ENCODE peak calls at places on chromosomes 16 and 17, in six cellular contexts. W is adrenal gland, H is fibroblast of lung, C is neuronal stem cell, A is uterus, V is prostate gland. L is an unnamed sample.

GRCh38 chr16:69338557-69339288 is 641 bp downstream of the COG8 start:
- DNase-seq in W (peak; percentile 79), A (no peak), V (no peak), C (no peak), H (no peak), L (no peak)

GRCh38 chr16:87635541-87636049 is 33.3 kb downstream of the JPH3 start:
- DNase-seq in A (peak; percentile 42), V (peak; percentile 13), C (peak; percentile 32), W (peak; percentile 73), H (peak; percentile 18), L (no peak)

GRCh38 chr17:51580869-51581268 is 320.5 kb downstream of the UTP18 start:
- DNase-seq in H (no peak), C (no peak), V (no peak), A (no peak), W (no peak), L (no peak)

GRCh38 chr17:59846391-59847165 is 46.2 kb downstream of the TUBD1 start:
- DNase-seq in V (peak; percentile 56), W (peak; percentile 74), H (peak; percentile 92), C (no peak), A (peak; percentile 69), L (no peak)

GRCh38 chr17:37117743-37118142 is 169.0 kb downstream of the AATF start:
- DNase-seq in H (no peak), A (no peak), C (no peak), V (no peak), W (no peak), L (no peak)

GRCh38 chr17:50049636-50050035 is 6.3 kb upstream of the ITGA3 start:
- DNase-seq in V (no peak), W (no peak), H (no peak), C (no peak), A (no peak), L (no peak)

GRCh38 chr16:89194340-89195311 is 5.7 kb downstream of the SLC22A31 start:
- DNase-seq in V (no peak), A (no peak), W (no peak), H (no peak), C (no peak), L (no peak)

GRCh38 chr16:54783226-54783625 is 147.4 kb upstream of the IRX5 start:
- DNase-seq in A (no peak), V (no peak), C (no peak), W (no peak), H (no peak), L (no peak)

GRCh38 chr16:67641779-67642708 is 2.9 kb upstream of the CARMIL2 start:
- DNase-seq in H (peak; percentile 34), W (peak; percentile 81), V (peak; percentile 67), A (no peak), C (no peak), L (no peak)

GRCh38 chr17:49935526-49936210 is 33.3 kb upstream of the DLX4 start:
- DNase-seq in W (no peak), V (no peak), A (no peak), H (no peak), C (no peak), L (no peak)

GRCh38 chr17:57114085-57114673 is 29.1 kb downstream of the AKAP1 start:
- DNase-seq in C (peak; percentile 51), A (peak; percentile 56), V (no peak), W (peak; percentile 29), H (no peak), L (no peak)

GRCh38 chr16:73743665-73744496 is 552.7 kb upstream of the PSMD7 start:
- DNase-seq in W (no peak), H (no peak), C (no peak), V (no peak), A (no peak), L (no peak)

GRCh38 chr16:50666658-50667496 is 14.2 kb downstream of the SNX20 start:
- DNase-seq in A (no peak), C (no peak), W (no peak), V (no peak), H (no peak), L (no peak)

GRCh38 chr17:79620207-79621038 is 9.6 kb upstream of the RBFOX3 start:
- DNase-seq in A (peak; percentile 6), W (peak; percentile 5), V (no peak), H (no peak), C (no peak), L (no peak)

GRCh38 chr16:50816901-50817555 is 75.1 kb downstream of the CYLD start:
- DNase-seq in A (no peak), W (no peak), C (no peak), H (no peak), V (no peak), L (no peak)

GRCh38 chr17:82823004-82823403 is 16.8 kb downstream of the ZNF750 start:
- DNase-seq in C (no peak), V (no peak), W (no peak), H (no peak), A (no peak), L (no peak)

GRCh38 chr17:46821482-46822387 is 3.2 kb upstream of the WNT3 start:
- DNase-seq in A (no peak), H (no peak), C (no peak), V (no peak), W (no peak), L (no peak)

GRCh38 chr17:39791296-39791992 is 53.7 kb downstream of the GRB7 start:
- DNase-seq in C (peak; percentile 35), A (no peak), H (no peak), V (no peak), W (no peak), L (no peak)

GRCh38 chr17:2395258-2396170 is 5.3 kb downstream of the MNT start:
- DNase-seq in V (peak; percentile 65), W (peak; percentile 64), A (no peak), C (no peak), H (peak; percentile 36), L (no peak)

GRCh38 chr17:80678621-80679020 is 134.0 kb downstream of the RPTOR start:
- DNase-seq in H (peak; percentile 91), A (no peak), V (no peak), W (no peak), C (no peak), L (no peak)

GRCh38 chr17:81137248-81137647 is 28.1 kb upstream of the PVALEF start:
- DNase-seq in C (no peak), V (no peak), H (no peak), W (no peak), A (no peak), L (no peak)

GRCh38 chr16:11487289-11487688 is 99.4 kb downstream of the LITAF start:
- DNase-seq in W (no peak), V (no peak), C (no peak), A (no peak), H (no peak), L (no peak)

GRCh38 chr17:83185023-83186002 is 105.9 kb downstream of the METRNL start:
- DNase-seq in H (no peak), W (no peak), C (no peak), V (no peak), A (no peak), L (no peak)

GRCh38 chr16:71808593-71809449 is at the start of gene AP1G1:
- DNase-seq in A (peak; percentile 92), V (peak; percentile 98), C (peak; percentile 95), W (peak; percentile 98), H (peak; percentile 100), L (peak; percentile 88)

GRCh38 chr16:51553314-51553713 is 402.2 kb upstream of the SALL1 start:
- DNase-seq in W (no peak), C (no peak), H (no peak), V (no peak), A (no peak), L (no peak)

GRCh38 chr17:2213291-2213960 is 90.2 kb downstream of the SMG6 start:
- DNase-seq in H (peak; percentile 79), A (no peak), W (no peak), V (no peak), C (no peak), L (no peak)

GRCh38 chr16:13935408-13935807 is 15.5 kb downstream of the ERCC4 start:
- DNase-seq in A (no peak), C (peak; percentile 27), H (no peak), W (no peak), V (no peak), L (no peak)

GRCh38 chr17:61454095-61454931 is 2.1 kb downstream of the TBX4 start:
- DNase-seq in H (no peak), V (no peak), A (no peak), W (no peak), C (no peak), L (no peak)

GRCh38 chr17:47120521-47121095 is 68.5 kb downstream of the CDC27 start:
- DNase-seq in V (no peak), W (no peak), H (peak; percentile 64), A (no peak), C (no peak), L (no peak)

GRCh38 chr16:15825750-15826305 is 31.0 kb downstream of the MYH11 start:
- DNase-seq in V (no peak), A (no peak), H (no peak), W (no peak), C (no peak), L (no peak)

GRCh38 chr16:15827299-15827698 is 29.5 kb downstream of the MYH11 start:
- DNase-seq in V (no peak), H (no peak), W (no peak), C (no peak), A (no peak), L (no peak)

GRCh38 chr16:15830832-15831451 is 25.9 kb downstream of the MYH11 start:
- DNase-seq in C (no peak), W (no peak), A (no peak), H (no peak), V (no peak), L (no peak)

GRCh38 chr16:15829460-15829859 is 27.4 kb downstream of the MYH11 start:
- DNase-seq in H (peak; percentile 45), C (no peak), A (peak; percentile 84), V (peak; percentile 27), W (peak; percentile 38), L (peak; percentile 62)

GRCh38 chr16:15827709-15828343 is 29.0 kb downstream of the MYH11 start:
- DNase-seq in H (no peak), V (no peak), C (no peak), W (no peak), A (no peak), L (no peak)
- H3K36me3 ChIP-seq in H (no peaks in the 10 kb centered on the region), V (no peaks in the 10 kb centered on the region), C (no peaks in the 10 kb centered on the region), W (no peaks in the 10 kb centered on the region), A (no peaks in the 10 kb centered on the region), L (peaks cover 30% of the 10 kb centered on the region)

DNA sequence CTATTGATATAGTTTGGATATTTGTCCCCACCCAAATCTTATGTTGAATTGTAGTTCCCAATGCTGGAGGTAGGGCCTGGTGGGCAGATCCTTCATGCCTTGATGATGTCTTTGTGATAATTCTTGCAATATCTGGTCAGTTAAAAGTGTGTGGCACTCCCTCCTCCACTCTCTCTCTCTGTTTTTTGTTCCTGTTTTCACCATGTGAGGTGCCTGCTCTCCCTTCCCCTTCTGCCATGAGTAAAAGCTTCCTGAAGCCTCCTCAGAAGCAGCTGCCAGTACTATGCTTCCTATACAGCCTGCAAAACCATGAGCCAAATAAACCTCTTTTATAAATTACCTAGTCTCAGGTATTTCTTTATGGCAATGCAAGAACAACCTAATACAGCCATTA is 47.3 kb downstream of the TOM1L2 start:
- DNase-seq in V (no peak), H (no peak), C (no peak), W (no peak), A (no peak), L (no peak)
- H3K4me1 ChIP-seq in V (peaks cover 8% of the 10 kb centered on the region), H (peaks cover 24% of the 10 kb centered on the region), C (peaks cover 32% of the 10 kb centered on the region), W (peaks cover 40% of the 10 kb centered on the region), A (peaks cover 8% of the 10 kb centered on the region), L (peaks cover 28% of the 10 kb centered on the region)

GRCh38 chr17:32608267-32608666 is 121.5 kb downstream of the CDK5R1 start:
- DNase-seq in H (no peak), A (no peak), W (no peak), C (no peak), V (no peak), L (no peak)
- H3K27ac ChIP-seq in H (no peak overlapping the region), A (no peak overlapping the region), W (no peak overlapping the region), C (no peak overlapping the region), V (no peak overlapping the region), L (no peak overlapping the region)

GRCh38 chr16:2235234-2235651 is 1.0 kb upstream of the DNASE1L2 start:
- DNase-seq in H (no peak), A (no peak), C (no peak), V (no peak), W (no peak), L (no peak)
- H3K36me3 ChIP-seq in H (peaks cover 30% of the 10 kb centered on the region), A (no peaks in the 10 kb centered on the region), C (peaks cover 80% of the 10 kb centered on the region), V (peaks cover 33% of the 10 kb centered on the region), W (peaks cover 52% of the 10 kb centered on the region), L (peaks cover 51% of the 10 kb centered on the region)

L was measured in thoracic aorta.